ENCODE peak calls at places on chromosome 6, in eight cellular contexts. Y is thyroid gland; M is neuronal stem cell; I is mammary epithelial cell; F is CD4-positive, alpha-beta T cell; C is kidney; L is aorta; J is cardiac muscle cell. U is an unnamed sample.
A peak's percentile ranks its signal among the peaks of the same experiment; 100 is the strongest.

GRCh38 chr6:109428889-109429477 is 11.4 kb downstream of the PPIL6 start:
- DNase-seq in Y (no peak), M (no peak), I (no peak), F (no peak), C (no peak), L (no peak), J (peak; percentile 89), U (no peak)

GRCh38 chr6:81767163-81768000 is 14.9 kb upstream of the TENT5A start:
- DNase-seq in Y (no peak), M (no peak), I (peak; percentile 5), F (no peak), C (no peak), L (no peak), J (peak; percentile 41), U (no peak)

GRCh38 chr6:124822118-124822746 is 140.0 kb upstream of the RNF217 start:
- DNase-seq in Y (no peak), M (no peak), I (no peak), F (no peak), C (no peak), L (no peak), J (no peak), U (no peak)

GRCh38 chr6:113833537-113833936 is 23.6 kb upstream of the MARCKS start:
- DNase-seq in Y (no peak), M (no peak), I (peak; percentile 64), F (no peak), C (no peak), L (no peak), J (peak; percentile 58), U (no peak)

GRCh38 chr6:161813156-161813555 is 539.3 kb upstream of the AGPAT4 start:
- DNase-seq in Y (no peak), M (no peak), I (no peak), F (no peak), C (no peak), L (no peak), J (no peak), U (no peak)

GRCh38 chr6:17269840-17270239 is 11.3 kb upstream of the RBM24 start:
- DNase-seq in Y (no peak), M (no peak), I (no peak), F (no peak), C (no peak), L (no peak), J (no peak), U (no peak)

GRCh38 chr6:70590387-70590786 is 23.7 kb downstream of the SDHAF4 start:
- DNase-seq in Y (no peak), M (no peak), I (no peak), F (no peak), C (no peak), L (no peak), J (peak; percentile 38), U (no peak)

GRCh38 chr6:30955367-30956042 is 14.7 kb downstream of the MUCL3 start:
- DNase-seq in Y (peak; percentile 57), M (peak; percentile 53), I (no peak), F (peak; percentile 79), C (peak; percentile 91), L (peak; percentile 85), J (peak; percentile 36), U (peak; percentile 47)

GRCh38 chr6:118674772-118675171 is 23.4 kb upstream of the CEP85L start:
- DNase-seq in Y (no peak), M (no peak), I (no peak), F (no peak), C (no peak), L (no peak), J (no peak), U (no peak)

GRCh38 chr6:122789078-122789861 is at the start of gene SMPDL3A:
- DNase-seq in Y (peak; percentile 74), M (peak; percentile 73), I (peak; percentile 74), F (no peak), C (peak; percentile 92), L (peak; percentile 83), J (peak; percentile 86), U (peak; percentile 81)

GRCh38 chr6:151914475-151914874 is 107.0 kb downstream of the ESR1 start:
- DNase-seq in Y (no peak), M (no peak), I (no peak), F (no peak), C (no peak), L (no peak), J (peak; percentile 14), U (no peak)

GRCh38 chr6:145350928-145351327 is 384.4 kb downstream of the EPM2A start:
- DNase-seq in Y (no peak), M (no peak), I (no peak), F (no peak), C (no peak), L (no peak), J (no peak), U (no peak)

GRCh38 chr6:145349950-145350510 is 385.3 kb downstream of the EPM2A start:
- DNase-seq in Y (no peak), M (no peak), I (no peak), F (no peak), C (no peak), L (no peak), J (no peak), U (no peak)

GRCh38 chr6:145347256-145347655 is 388.1 kb downstream of the EPM2A start:
- DNase-seq in Y (no peak), M (no peak), I (no peak), F (no peak), C (no peak), L (no peak), J (no peak), U (no peak)

DNA sequence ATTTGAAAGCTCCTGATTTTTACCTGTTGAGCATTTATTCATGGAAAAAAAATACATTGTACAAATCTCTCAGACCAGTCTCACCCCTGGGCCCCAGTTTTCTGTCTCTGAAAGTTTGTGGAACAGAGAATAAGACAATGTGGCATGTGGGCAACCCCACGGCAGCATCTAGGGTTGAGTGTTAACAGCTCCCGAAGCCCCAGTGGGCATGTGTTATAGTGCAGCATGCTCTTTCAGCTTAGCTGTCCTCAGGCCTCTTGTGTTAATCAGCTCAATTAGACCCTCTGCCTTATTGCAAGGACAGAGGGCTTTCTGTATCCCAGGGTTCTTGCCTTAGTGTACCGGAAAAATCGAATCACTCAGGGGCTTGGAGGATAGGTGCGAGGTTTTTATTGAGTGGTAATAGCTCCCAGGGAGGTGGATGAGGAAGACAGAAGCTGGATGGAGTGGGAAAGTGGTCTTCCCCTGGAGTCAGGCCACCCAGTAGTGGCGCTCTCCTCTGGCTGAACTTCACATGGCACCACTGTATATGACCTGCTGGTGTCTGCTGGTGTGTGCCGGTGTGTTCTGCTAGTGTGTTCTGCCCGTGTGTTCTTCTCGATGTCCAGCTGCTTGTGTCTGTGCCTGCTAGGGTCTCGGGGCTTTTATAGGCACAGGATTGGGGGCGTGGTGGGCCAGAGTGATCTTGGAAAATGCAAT is 382.8 kb downstream of the EPM2A start:
- DNase-seq in Y (no peak), M (no peak), I (no peak), F (no peak), C (no peak), L (no peak), J (no peak), U (no peak)
- H3K27ac ChIP-seq in Y (no peak overlapping the region), M (no peak overlapping the region), I (no peak overlapping the region), F (no peak overlapping the region), C (no peak overlapping the region), L (no peak overlapping the region), J (no peak overlapping the region), U (no peak overlapping the region)

DNA sequence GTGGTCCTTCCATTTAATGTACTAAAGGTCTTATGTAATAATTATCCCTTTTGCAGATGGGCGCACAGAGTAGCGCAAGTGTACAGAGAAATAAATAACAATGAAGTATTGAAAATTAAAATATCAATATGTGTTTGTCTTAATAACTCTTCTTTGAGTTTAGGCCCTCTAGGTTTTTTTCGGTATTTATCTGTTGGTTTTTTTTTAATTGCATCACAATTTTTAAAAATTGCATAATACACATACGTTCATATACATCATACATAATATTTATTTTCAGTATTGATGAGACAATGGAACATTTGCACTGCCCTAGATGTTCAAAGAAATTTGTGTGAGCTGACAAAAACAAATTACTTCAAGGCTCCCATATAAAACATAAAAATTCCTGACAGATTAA is 15.1 kb downstream of the ADGRB3 start:
- DNase-seq in Y (no peak), M (no peak), I (no peak), F (no peak), C (no peak), L (no peak), J (no peak), U (no peak)
- H3K27ac ChIP-seq in Y (no peak overlapping the region), M (no peak overlapping the region), I (no peak overlapping the region), F (no peak overlapping the region), C (no peak overlapping the region), L (no peak overlapping the region), J (no peak overlapping the region), U (no peak overlapping the region)

DNA sequence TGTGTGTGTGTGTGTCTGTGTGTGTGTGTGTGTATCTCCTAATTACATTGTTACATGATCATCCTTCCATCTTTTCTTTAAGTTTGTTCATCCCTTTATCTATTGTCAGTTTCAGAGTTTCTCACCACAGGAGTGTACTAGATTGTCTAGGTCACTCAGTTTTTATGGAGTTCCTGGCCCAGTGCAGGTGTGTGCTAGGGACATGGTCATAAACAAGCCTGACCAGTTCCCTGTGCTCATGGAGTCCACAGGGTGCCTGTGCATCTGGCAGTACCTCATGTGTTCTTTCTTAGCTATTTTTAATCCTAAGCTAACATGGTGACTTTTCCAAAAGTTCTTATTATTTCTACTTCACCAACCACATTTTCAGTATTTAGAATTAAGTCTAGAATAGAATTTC is 43.9 kb downstream of the PHACTR2 start:
- DNase-seq in Y (no peak), M (no peak), I (no peak), F (no peak), C (no peak), L (no peak), J (no peak), U (no peak)
- H3K27ac ChIP-seq in Y (no peak overlapping the region), M (no peak overlapping the region), I (no peak overlapping the region), F (no peak overlapping the region), C (no peak overlapping the region), L (no peak overlapping the region), J (no peak overlapping the region), U (no peak overlapping the region)

GRCh38 chr6:29500594-29500993 is 12.8 kb upstream of the MAS1L start:
- DNase-seq in Y (no peak), M (no peak), I (no peak), F (no peak), C (no peak), L (no peak), J (no peak), U (no peak)

GRCh38 chr6:29502597-29502996 is 14.8 kb upstream of the MAS1L start:
- DNase-seq in Y (no peak), M (no peak), I (peak; percentile 89), F (no peak), C (no peak), L (no peak), J (no peak), U (no peak)

GRCh38 chr6:29499704-29500103 is 11.9 kb upstream of the MAS1L start:
- DNase-seq in Y (no peak), M (no peak), I (no peak), F (no peak), C (no peak), L (no peak), J (no peak), U (no peak)

GRCh38 chr6:29501106-29501505 is 13.3 kb upstream of the MAS1L start:
- DNase-seq in Y (no peak), M (no peak), I (no peak), F (no peak), C (no peak), L (no peak), J (no peak), U (no peak)

DNA sequence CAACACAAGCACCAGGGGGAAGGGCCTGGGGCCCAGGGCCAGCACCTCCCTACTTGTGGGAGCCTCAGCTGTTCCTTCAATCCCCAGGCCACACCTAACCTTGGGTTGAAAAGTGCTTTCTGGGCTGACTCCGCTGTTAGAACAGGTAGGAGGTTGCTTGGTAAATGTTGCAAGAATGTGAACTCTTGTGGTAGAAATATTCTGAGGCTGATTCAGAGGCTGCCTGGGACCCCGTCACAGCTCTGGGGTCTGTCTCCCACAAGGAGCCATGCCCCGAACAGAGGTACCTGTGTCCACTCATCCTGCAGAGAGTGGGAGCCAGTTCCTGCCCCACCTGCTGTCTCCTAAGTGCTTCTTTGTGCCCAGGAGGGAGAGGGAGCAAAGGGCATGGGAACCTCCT is 14.4 kb upstream of the MAS1L start:
- DNase-seq in Y (no peak), M (no peak), I (peak; percentile 76), F (no peak), C (no peak), L (no peak), J (no peak), U (no peak)
- H3K27ac ChIP-seq in Y (no peak overlapping the region), M (no peak overlapping the region), I (no peak overlapping the region), F (no peak overlapping the region), C (no peak overlapping the region), L (no peak overlapping the region), J (no peak overlapping the region), U (no peak overlapping the region)

U was measured in body of pancreas.